ENCODE peak calls at places on chromosome 19, in seven cellular contexts. One of them, this sample, is unnamed.

GRCh38 chr19:43639507-43640423 is at the start of gene CADM4:
- DNase-seq in tibial nerve: no peak
- DNase-seq in fibroblast of lung: no peak
- DNase-seq in lower leg skin: no peak
- DNase-seq in AG04450: no peak
- DNase-seq in Panc1: no peak
- DNase-seq in effector memory CD4-positive, alpha-beta T cell: peak; percentile 27
- DNase-seq in this sample: no peak

GRCh38 chr19:15454371-15454800 is 4.6 kb upstream of the WIZ start:
- DNase-seq in lower leg skin: no peak
- DNase-seq in Panc1: no peak
- DNase-seq in fibroblast of lung: no peak
- DNase-seq in tibial nerve: no peak
- DNase-seq in AG04450: no peak
- DNase-seq in effector memory CD4-positive, alpha-beta T cell: no peak
- DNase-seq in this sample: no peak

GRCh38 chr19:35107541-35107939 is 8.1 kb upstream of the FXYD3 start:
- DNase-seq in AG04450: no peak
- DNase-seq in tibial nerve: peak; percentile 57
- DNase-seq in effector memory CD4-positive, alpha-beta T cell: no peak
- DNase-seq in fibroblast of lung: peak; percentile 49
- DNase-seq in lower leg skin: no peak
- DNase-seq in Panc1: no peak
- DNase-seq in this sample: peak; percentile 86

GRCh38 chr19:28705008-28705407 is 507.9 kb downstream of the UQCRFS1 start:
- DNase-seq in tibial nerve: no peak
- DNase-seq in Panc1: peak; percentile 27
- DNase-seq in AG04450: peak; percentile 21
- DNase-seq in effector memory CD4-positive, alpha-beta T cell: no peak
- DNase-seq in fibroblast of lung: peak; percentile 92
- DNase-seq in lower leg skin: no peak
- DNase-seq in this sample: peak; percentile 65

GRCh38 chr19:55675661-55676354 is 782 bp downstream of the EPN1 start:
- DNase-seq in AG04450: no peak
- DNase-seq in tibial nerve: no peak
- DNase-seq in effector memory CD4-positive, alpha-beta T cell: no peak
- DNase-seq in lower leg skin: no peak
- DNase-seq in fibroblast of lung: no peak
- DNase-seq in Panc1: no peak
- DNase-seq in this sample: no peak

GRCh38 chr19:6794817-6795431 is 22.4 kb downstream of the VAV1 start:
- DNase-seq in tibial nerve: no peak
- DNase-seq in fibroblast of lung: no peak
- DNase-seq in lower leg skin: no peak
- DNase-seq in effector memory CD4-positive, alpha-beta T cell: no peak
- DNase-seq in AG04450: no peak
- DNase-seq in Panc1: no peak
- DNase-seq in this sample: no peak

GRCh38 chr19:2315818-2316353 is 7.9 kb upstream of the LINGO3 start:
- DNase-seq in Panc1: no peak
- DNase-seq in fibroblast of lung: peak; percentile 56
- DNase-seq in lower leg skin: no peak
- DNase-seq in AG04450: no peak
- DNase-seq in tibial nerve: peak; percentile 33
- DNase-seq in effector memory CD4-positive, alpha-beta T cell: no peak
- DNase-seq in this sample: no peak

GRCh38 chr19:33473644-33474305 is 47.8 kb downstream of the PEPD start:
- DNase-seq in AG04450: no peak
- DNase-seq in tibial nerve: no peak
- DNase-seq in lower leg skin: peak; percentile 58
- DNase-seq in effector memory CD4-positive, alpha-beta T cell: no peak
- DNase-seq in Panc1: no peak
- DNase-seq in fibroblast of lung: peak; percentile 75
- DNase-seq in this sample: no peak

GRCh38 chr19:19866599-19867248 is 1.0 kb downstream of the ZNF253 start:
- DNase-seq in tibial nerve: no peak
- DNase-seq in fibroblast of lung: peak; percentile 1
- DNase-seq in Panc1: no peak
- DNase-seq in effector memory CD4-positive, alpha-beta T cell: peak; percentile 29
- DNase-seq in AG04450: no peak
- DNase-seq in lower leg skin: peak; percentile 86
- DNase-seq in this sample: peak; percentile 2

GRCh38 chr19:33675501-33676124 is 53.9 kb downstream of the CHST8 start:
- DNase-seq in tibial nerve: no peak
- DNase-seq in fibroblast of lung: no peak
- DNase-seq in AG04450: no peak
- DNase-seq in effector memory CD4-positive, alpha-beta T cell: no peak
- DNase-seq in Panc1: no peak
- DNase-seq in lower leg skin: peak; percentile 70
- DNase-seq in this sample: no peak

GRCh38 chr19:16886305-16886880 is 2.4 kb upstream of the F2RL3 start:
- DNase-seq in tibial nerve: no peak
- DNase-seq in effector memory CD4-positive, alpha-beta T cell: no peak
- DNase-seq in AG04450: no peak
- DNase-seq in fibroblast of lung: peak; percentile 36
- DNase-seq in lower leg skin: peak; percentile 93
- DNase-seq in Panc1: no peak
- DNase-seq in this sample: peak; percentile 53

GRCh38 chr19:56125806-56126590 is 4.9 kb upstream of the ZNF787 start:
- DNase-seq in effector memory CD4-positive, alpha-beta T cell: no peak
- DNase-seq in AG04450: no peak
- DNase-seq in Panc1: no peak
- DNase-seq in tibial nerve: no peak
- DNase-seq in fibroblast of lung: no peak
- DNase-seq in lower leg skin: no peak
- DNase-seq in this sample: no peak

GRCh38 chr19:38867176-38867780 is 10.8 kb downstream of the RINL start:
- DNase-seq in fibroblast of lung: no peak
- DNase-seq in lower leg skin: no peak
- DNase-seq in effector memory CD4-positive, alpha-beta T cell: no peak
- DNase-seq in AG04450: no peak
- DNase-seq in Panc1: no peak
- DNase-seq in tibial nerve: no peak
- DNase-seq in this sample: no peak

GRCh38 chr19:38869160-38869835 is 8.8 kb downstream of the RINL start:
- DNase-seq in Panc1: no peak
- DNase-seq in effector memory CD4-positive, alpha-beta T cell: peak; percentile 9
- DNase-seq in fibroblast of lung: no peak
- DNase-seq in tibial nerve: no peak
- DNase-seq in AG04450: no peak
- DNase-seq in lower leg skin: no peak
- DNase-seq in this sample: no peak

GRCh38 chr19:38870612-38871011 is 7.5 kb downstream of the RINL start:
- DNase-seq in AG04450: no peak
- DNase-seq in fibroblast of lung: no peak
- DNase-seq in effector memory CD4-positive, alpha-beta T cell: no peak
- DNase-seq in Panc1: no peak
- DNase-seq in tibial nerve: no peak
- DNase-seq in lower leg skin: no peak
- DNase-seq in this sample: no peak

GRCh38 chr19:38868551-38868950 is 9.5 kb downstream of the RINL start:
- DNase-seq in lower leg skin: no peak
- DNase-seq in fibroblast of lung: no peak
- DNase-seq in tibial nerve: no peak
- DNase-seq in Panc1: no peak
- DNase-seq in effector memory CD4-positive, alpha-beta T cell: no peak
- DNase-seq in AG04450: no peak
- DNase-seq in this sample: no peak

GRCh38 chr19:38869836-38870607 is 8.1 kb downstream of the RINL start:
- DNase-seq in AG04450: no peak
- DNase-seq in Panc1: no peak
- DNase-seq in fibroblast of lung: peak; percentile 46
- DNase-seq in tibial nerve: peak; percentile 78
- DNase-seq in lower leg skin: peak; percentile 96
- DNase-seq in effector memory CD4-positive, alpha-beta T cell: peak; percentile 91
- DNase-seq in this sample: peak; percentile 69
- H3K4me3 ChIP-seq in AG04450: peak overlapping the region; percentile 61
- H3K4me3 ChIP-seq in Panc1: no peak overlapping the region
- H3K4me3 ChIP-seq in fibroblast of lung: peak overlapping the region; percentile 60
- H3K4me3 ChIP-seq in tibial nerve: peak overlapping the region; percentile 62
- H3K4me3 ChIP-seq in lower leg skin: peak overlapping the region; percentile 4
- H3K4me3 ChIP-seq in effector memory CD4-positive, alpha-beta T cell: peak overlapping the region; percentile 46
- H3K4me3 ChIP-seq in this sample: peak overlapping the region; percentile 32

DNA sequence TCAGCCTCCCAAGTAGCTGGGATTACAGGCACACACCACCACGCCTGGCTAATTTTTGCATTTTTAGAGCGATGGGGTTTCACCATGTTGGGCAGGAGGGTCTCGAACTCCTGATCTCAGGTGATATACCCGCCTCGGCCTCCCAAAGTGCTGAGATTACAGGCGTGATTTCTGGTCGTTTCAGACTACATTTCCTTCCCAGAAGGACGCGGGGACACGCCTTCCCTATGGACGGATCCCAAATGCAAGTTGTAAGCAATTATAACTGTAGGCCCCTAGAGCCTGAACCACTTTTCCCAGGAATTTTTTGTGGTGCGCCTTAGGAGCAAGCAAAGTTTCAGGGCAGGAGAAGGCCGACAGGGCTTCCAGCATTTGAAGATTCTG is 17.8 kb upstream of the ZNF331 start:
- DNase-seq in tibial nerve: no peak
- DNase-seq in Panc1: no peak
- DNase-seq in lower leg skin: peak; percentile 82
- DNase-seq in AG04450: no peak
- DNase-seq in effector memory CD4-positive, alpha-beta T cell: no peak
- DNase-seq in fibroblast of lung: no peak
- DNase-seq in this sample: no peak
- H3K4me3 ChIP-seq in tibial nerve: peak overlapping the region; percentile 28
- H3K4me3 ChIP-seq in Panc1: peak overlapping the region; percentile 92
- H3K4me3 ChIP-seq in lower leg skin: no peak overlapping the region
- H3K4me3 ChIP-seq in AG04450: peak overlapping the region; percentile 54
- H3K4me3 ChIP-seq in effector memory CD4-positive, alpha-beta T cell: peak overlapping the region; percentile 98
- H3K4me3 ChIP-seq in fibroblast of lung: peak overlapping the region; percentile 62
- H3K4me3 ChIP-seq in this sample: peak overlapping the region; percentile 79

DNA sequence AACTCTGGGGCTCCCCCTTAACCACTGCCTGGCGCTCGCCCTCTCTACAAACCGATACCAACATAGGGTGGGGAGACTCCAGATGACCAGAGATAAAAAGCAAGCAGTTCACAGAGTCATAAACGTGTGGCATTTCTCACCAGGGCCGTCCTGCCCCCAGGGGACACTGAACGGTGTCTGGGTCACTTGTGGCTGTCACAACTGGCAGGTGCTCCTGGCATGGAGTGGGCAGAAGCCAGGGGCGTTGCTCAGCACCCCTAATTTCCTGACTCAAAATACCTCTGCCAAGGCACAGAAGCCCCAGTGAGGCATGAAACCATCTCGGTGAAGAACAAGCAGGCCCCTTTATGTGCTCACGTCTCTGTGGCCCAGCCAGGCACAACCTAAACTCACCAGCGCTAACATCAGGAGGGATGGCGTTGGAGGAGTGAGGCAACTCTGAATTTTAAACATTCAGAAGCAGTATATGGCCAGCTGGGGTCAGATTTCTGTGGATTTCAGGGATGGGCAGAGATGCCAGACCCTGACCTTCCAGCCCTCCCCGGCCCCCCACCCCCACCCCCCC is 1.8 kb downstream of the PIP5K1C start:
- DNase-seq in AG04450: no peak
- DNase-seq in lower leg skin: peak; percentile 82
- DNase-seq in fibroblast of lung: no peak
- DNase-seq in tibial nerve: no peak
- DNase-seq in Panc1: no peak
- DNase-seq in effector memory CD4-positive, alpha-beta T cell: no peak
- DNase-seq in this sample: no peak
- H3K4me3 ChIP-seq in AG04450: peak overlapping the region; percentile 80
- H3K4me3 ChIP-seq in lower leg skin: no peak overlapping the region
- H3K4me3 ChIP-seq in fibroblast of lung: peak overlapping the region; percentile 32
- H3K4me3 ChIP-seq in tibial nerve: no peak overlapping the region
- H3K4me3 ChIP-seq in Panc1: no peak overlapping the region
- H3K4me3 ChIP-seq in effector memory CD4-positive, alpha-beta T cell: no peak overlapping the region
- H3K4me3 ChIP-seq in this sample: no peak overlapping the region

DNA sequence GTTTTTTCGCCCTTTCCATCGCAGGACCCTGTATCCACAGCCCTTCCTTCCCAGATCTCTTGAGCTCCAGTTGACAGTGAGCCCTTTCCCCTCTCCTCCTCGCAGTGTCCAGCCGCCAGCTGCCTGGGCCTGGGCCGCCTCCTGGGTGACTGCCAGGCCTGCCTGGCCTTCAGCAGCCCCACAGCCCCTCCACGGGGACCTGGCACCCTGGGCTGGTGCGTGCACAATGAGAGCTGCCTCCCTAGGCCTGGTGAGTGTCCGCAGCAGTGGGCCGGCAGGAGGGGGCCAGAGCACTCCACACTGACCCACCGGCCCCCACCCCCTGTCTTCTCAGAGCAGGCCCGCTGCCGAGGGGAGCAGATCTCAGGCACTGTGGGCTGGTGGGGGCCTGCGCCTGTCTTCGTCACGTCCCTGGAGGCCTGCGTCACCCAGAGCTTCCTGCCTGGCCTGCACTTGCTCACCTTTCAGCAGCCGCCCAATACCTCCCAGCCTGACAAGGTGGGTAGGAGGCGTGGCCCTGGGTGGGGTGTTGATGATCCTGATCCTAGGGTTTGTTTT is 19.0 kb downstream of the MEGF8 start:
- DNase-seq in lower leg skin: no peak
- DNase-seq in effector memory CD4-positive, alpha-beta T cell: no peak
- DNase-seq in tibial nerve: no peak
- DNase-seq in fibroblast of lung: no peak
- DNase-seq in AG04450: no peak
- DNase-seq in Panc1: no peak
- DNase-seq in this sample: no peak
- H3K4me3 ChIP-seq in lower leg skin: no peak overlapping the region
- H3K4me3 ChIP-seq in effector memory CD4-positive, alpha-beta T cell: no peak overlapping the region
- H3K4me3 ChIP-seq in tibial nerve: no peak overlapping the region
- H3K4me3 ChIP-seq in fibroblast of lung: no peak overlapping the region
- H3K4me3 ChIP-seq in AG04450: no peak overlapping the region
- H3K4me3 ChIP-seq in Panc1: no peak overlapping the region
- H3K4me3 ChIP-seq in this sample: no peak overlapping the region

DNA sequence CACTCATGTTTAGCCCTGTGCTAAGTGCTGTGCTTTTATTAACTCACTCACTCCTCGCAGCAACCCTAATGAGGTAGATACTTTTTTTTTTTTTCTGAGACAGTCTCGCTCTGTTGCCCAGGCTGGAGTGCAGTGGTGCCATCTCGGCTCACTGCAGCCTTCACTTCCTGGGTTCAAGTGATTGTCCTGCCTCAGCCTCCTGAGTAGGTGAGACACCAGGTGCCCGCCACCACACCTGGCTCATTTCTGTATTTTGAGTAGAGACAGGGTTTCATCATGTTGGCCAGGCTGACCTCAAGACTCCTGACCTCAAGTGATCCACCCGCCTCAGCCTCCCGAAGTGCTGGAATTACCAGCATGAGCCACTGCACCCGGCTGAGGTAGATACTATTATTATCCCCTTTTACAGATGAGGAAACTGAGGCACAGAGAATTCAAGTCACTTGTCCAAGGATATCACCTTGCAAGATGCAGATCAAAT is 2.5 kb downstream of the ITPKC start:
- DNase-seq in effector memory CD4-positive, alpha-beta T cell: no peak
- DNase-seq in Panc1: no peak
- DNase-seq in fibroblast of lung: no peak
- DNase-seq in tibial nerve: no peak
- DNase-seq in lower leg skin: no peak
- DNase-seq in AG04450: no peak
- DNase-seq in this sample: no peak
- H3K4me3 ChIP-seq in effector memory CD4-positive, alpha-beta T cell: no peak overlapping the region
- H3K4me3 ChIP-seq in Panc1: peak overlapping the region; percentile 65
- H3K4me3 ChIP-seq in fibroblast of lung: peak overlapping the region; percentile 94
- H3K4me3 ChIP-seq in tibial nerve: peak overlapping the region; percentile 81
- H3K4me3 ChIP-seq in lower leg skin: peak overlapping the region; percentile 79
- H3K4me3 ChIP-seq in AG04450: peak overlapping the region; percentile 89
- H3K4me3 ChIP-seq in this sample: peak overlapping the region; percentile 99

DNA sequence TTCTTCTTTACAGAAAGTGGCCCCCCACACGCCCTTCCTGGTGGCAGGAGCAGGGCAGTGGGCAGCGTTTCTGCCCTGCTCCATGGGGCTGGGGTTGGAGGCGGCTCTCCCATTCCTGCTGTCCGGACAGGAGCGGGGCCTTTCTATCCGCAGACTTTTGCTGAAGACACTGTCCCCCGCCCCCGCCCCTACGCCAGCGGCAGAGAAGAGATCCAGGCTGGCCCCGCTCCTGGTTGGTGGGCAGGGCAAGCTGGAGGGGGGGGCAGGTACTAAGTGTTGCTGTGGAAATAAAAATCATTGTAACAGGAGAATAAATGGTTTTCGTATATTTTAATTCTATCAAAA is 81.7 kb downstream of the ZNF429 start:
- DNase-seq in AG04450: no peak
- DNase-seq in Panc1: no peak
- DNase-seq in effector memory CD4-positive, alpha-beta T cell: no peak
- DNase-seq in lower leg skin: no peak
- DNase-seq in tibial nerve: no peak
- DNase-seq in fibroblast of lung: no peak
- DNase-seq in this sample: no peak
- H3K4me3 ChIP-seq in AG04450: no peak overlapping the region
- H3K4me3 ChIP-seq in Panc1: no peak overlapping the region
- H3K4me3 ChIP-seq in effector memory CD4-positive, alpha-beta T cell: no peak overlapping the region
- H3K4me3 ChIP-seq in lower leg skin: no peak overlapping the region
- H3K4me3 ChIP-seq in tibial nerve: peak overlapping the region; percentile 19
- H3K4me3 ChIP-seq in fibroblast of lung: no peak overlapping the region
- H3K4me3 ChIP-seq in this sample: peak overlapping the region; percentile 20